ENCODE peak calls at places on chromosomes 5 and 9, in ten cellular contexts. O, V, Q, J, U, L, A, P, S and T are unnamed samples.

GRCh38 chr5:132011561-132012384 is at the start of gene ACSL6:
- DNase-seq in O (no peak), V (peak; percentile 43), S (no peak), Q (peak; percentile 67), P (no peak), J (no peak), A (no peak), L (peak; percentile 51), U (no peak), T (peak; percentile 25)

GRCh38 chr9:91809581-91810285 is 140.3 kb downstream of the ROR2 start:
- DNase-seq in A (no peak), S (no peak), J (no peak), Q (peak; percentile 49), V (no peak), U (no peak), O (no peak), P (peak; percentile 35), L (no peak), T (no peak)

GRCh38 chr5:2357309-2357708 is 394.2 kb downstream of the IRX2 start:
- DNase-seq in L (no peak), P (no peak), U (no peak), Q (no peak), O (no peak), S (no peak), A (no peak), V (no peak), J (no peak), T (no peak)

GRCh38 chr5:169777112-169777511 is 140.0 kb downstream of the DOCK2 start:
- DNase-seq in J (no peak), A (no peak), L (no peak), V (no peak), Q (no peak), S (no peak), P (no peak), O (no peak), U (no peak), T (no peak)

GRCh38 chr9:134099123-134099761 is 31.4 kb upstream of the BRD3 start:
- DNase-seq in P (peak; percentile 55), S (no peak), V (peak; percentile 69), J (peak; percentile 67), L (peak; percentile 76), A (peak; percentile 2), O (peak; percentile 62), Q (no peak), U (peak; percentile 10), T (no peak)

GRCh38 chr5:139796061-139796806 is 626 bp downstream of the PSD2 start:
- DNase-seq in A (no peak), O (no peak), Q (no peak), L (peak; percentile 30), V (no peak), J (no peak), S (no peak), U (no peak), P (no peak), T (no peak)

GRCh38 chr5:72063219-72063819 is 44.0 kb upstream of the MAP1B start:
- DNase-seq in Q (no peak), U (no peak), O (peak; percentile 23), J (peak; percentile 18), A (no peak), V (no peak), L (no peak), S (no peak), P (peak; percentile 36), T (no peak)

GRCh38 chr5:173454764-173455598 is 126.8 kb upstream of the STC2 start:
- DNase-seq in S (peak; percentile 97), P (peak; percentile 96), Q (peak; percentile 82), V (no peak), L (no peak), J (peak; percentile 16), A (no peak), U (no peak), O (no peak), T (peak; percentile 88)

GRCh38 chr9:90007516-90008430 is 403.0 kb downstream of the GADD45G start:
- DNase-seq in L (no peak), Q (no peak), J (peak; percentile 15), S (no peak), P (peak; percentile 79), V (no peak), O (no peak), U (no peak), A (no peak), T (no peak)

GRCh38 chr9:108761530-108762347 is 94.0 kb downstream of the ACTL7B start:
- DNase-seq in P (peak; percentile 71), Q (no peak), U (peak; percentile 66), J (peak; percentile 55), O (peak; percentile 58), S (no peak), L (peak; percentile 40), V (peak; percentile 67), A (peak; percentile 66), T (peak; percentile 32)

GRCh38 chr5:61523997-61524396 is 191.9 kb downstream of the ZSWIM6 start:
- DNase-seq in V (no peak), O (no peak), S (no peak), Q (no peak), P (no peak), J (no peak), U (no peak), A (no peak), L (no peak), T (no peak)

GRCh38 chr5:98069876-98070512 is 703.5 kb upstream of the RGMB start:
- DNase-seq in Q (no peak), O (no peak), P (peak; percentile 41), U (no peak), L (no peak), S (peak; percentile 2), V (peak; percentile 24), J (peak; percentile 27), A (no peak), T (no peak)

GRCh38 chr5:122150128-122150685 is 20.9 kb downstream of the ZNF474 start:
- DNase-seq in O (no peak), Q (no peak), A (no peak), P (peak; percentile 69), V (no peak), U (no peak), S (no peak), L (no peak), J (no peak), T (no peak)

GRCh38 chr5:83197326-83197725 is 120.0 kb downstream of the XRCC4 start:
- DNase-seq in Q (no peak), S (no peak), O (no peak), V (no peak), P (no peak), L (no peak), A (peak; percentile 76), U (no peak), J (no peak), T (no peak)

GRCh38 chr9:135727257-135727875 is 25.4 kb downstream of the KCNT1 start:
- DNase-seq in J (no peak), P (no peak), U (no peak), V (no peak), O (no peak), L (no peak), Q (no peak), S (no peak), A (no peak), T (no peak)

GRCh38 chr9:135336722-135337490 is 142.7 kb upstream of the PPP1R26 start:
- DNase-seq in J (no peak), V (no peak), U (no peak), Q (peak; percentile 40), O (no peak), S (no peak), A (no peak), L (peak; percentile 4), P (no peak), T (no peak)

GRCh38 chr9:127561491-127562270 is 50.4 kb upstream of the STXBP1 start:
- DNase-seq in O (no peak), S (peak; percentile 96), P (peak; percentile 98), V (no peak), J (no peak), Q (peak; percentile 97), U (no peak), A (no peak), L (no peak), T (peak; percentile 47)

GRCh38 chr9:16135916-16136315 is 583.1 kb downstream of the CCDC171 start:
- DNase-seq in S (no peak), L (no peak), A (no peak), V (no peak), J (no peak), U (no peak), Q (no peak), O (no peak), P (peak; percentile 34), T (no peak)

GRCh38 chr9:71271602-71272001 is 150.2 kb upstream of the TRPM3 start:
- DNase-seq in S (no peak), P (no peak), J (no peak), V (no peak), O (no peak), L (no peak), U (no peak), A (no peak), Q (no peak), T (no peak)

GRCh38 chr5:172905346-172905756 is 53.9 kb upstream of the RPL26L1 start:
- DNase-seq in O (no peak), L (no peak), S (no peak), J (no peak), V (no peak), P (no peak), U (peak; percentile 88), Q (no peak), A (no peak), T (no peak)

GRCh38 chr9:100739666-100740065 is 161.8 kb downstream of the CAVIN4 start:
- DNase-seq in S (no peak), J (no peak), U (no peak), Q (no peak), V (no peak), L (no peak), A (no peak), P (no peak), O (no peak), T (no peak)

GRCh38 chr5:80174790-80175189 is 81.1 kb downstream of the SERINC5 start:
- DNase-seq in A (no peak), S (no peak), U (no peak), P (no peak), J (no peak), V (no peak), O (no peak), L (no peak), Q (no peak), T (no peak)

GRCh38 chr5:1751864-1752822 is 47.5 kb downstream of the MRPL36 start:
- DNase-seq in O (no peak), Q (peak; percentile 59), L (no peak), S (no peak), A (no peak), V (no peak), J (no peak), U (no peak), P (no peak), T (no peak)

GRCh38 chr5:58849995-58850667 is 267.3 kb downstream of the RAB3C start:
- DNase-seq in Q (no peak), S (no peak), P (peak; percentile 70), L (no peak), A (peak; percentile 40), U (peak; percentile 54), V (peak; percentile 20), O (peak; percentile 58), J (peak; percentile 21), T (no peak)

GRCh38 chr5:75668988-75669760 is 48.1 kb downstream of the POC5 start:
- DNase-seq in J (peak; percentile 88), Q (no peak), V (peak; percentile 45), A (peak; percentile 51), O (peak; percentile 20), L (no peak), P (peak; percentile 44), U (peak; percentile 51), S (no peak), T (peak; percentile 16)

GRCh38 chr5:179143446-179143845 is 83.3 kb downstream of the ZNF354C start:
- DNase-seq in P (peak; percentile 20), L (no peak), U (no peak), O (peak; percentile 52), S (peak; percentile 8), V (no peak), Q (no peak), J (no peak), A (no peak), T (no peak)

GRCh38 chr9:107492381-107492780 is 2.8 kb upstream of the KLF4 start:
- DNase-seq in U (no peak), O (no peak), Q (no peak), V (no peak), S (no peak), J (no peak), P (peak; percentile 20), A (no peak), L (no peak), T (no peak)

GRCh38 chr5:91212336-91213092 is 170.6 kb downstream of the ARRDC3 start:
- DNase-seq in L (no peak), U (no peak), O (no peak), P (peak; percentile 79), V (no peak), Q (no peak), A (no peak), J (no peak), S (peak; percentile 46), T (no peak)